ENCODE peak calls at places on chromosome 12, in six cellular contexts. O is sciatic nerve, M is NCI-H345, A is NCI-H1105, Z is cardiac septum, R is choroid plexus epithelial cell. V is an unnamed sample.

GRCh38 chr12:132217800-132218518 is 73.7 kb downstream of the NOC4L start:
- DNase-seq in O (no peak), M (no peak), A (no peak), Z (no peak), R (no peak), V (no peak)

GRCh38 chr12:123479442-123480180 is 21.7 kb downstream of the SNRNP35 start:
- DNase-seq in O (no peak), M (no peak), A (no peak), Z (no peak), R (no peak), V (no peak)

GRCh38 chr12:112381898-112382796 is at the start of gene HECTD4:
- DNase-seq in O (peak; percentile 99), M (peak; percentile 94), A (peak; percentile 94), Z (peak; percentile 97), R (peak; percentile 84), V (peak; percentile 91)

GRCh38 chr12:2345902-2346301 is 293.1 kb downstream of the CACNA1C start:
- DNase-seq in O (no peak), M (no peak), A (no peak), Z (no peak), R (no peak), V (no peak)

GRCh38 chr12:117686911-117687377 is 281.8 kb downstream of the KSR2 start:
- DNase-seq in O (peak; percentile 68), M (no peak), A (peak; percentile 30), Z (no peak), R (no peak), V (peak; percentile 31)

GRCh38 chr12:93982847-93983315 is 165.5 kb upstream of the PLXNC1 start:
- DNase-seq in O (no peak), M (peak; percentile 62), A (peak; percentile 47), Z (no peak), R (peak; percentile 75), V (peak; percentile 57)

GRCh38 chr12:93857279-93857894 is 180.2 kb downstream of the CRADD start:
- DNase-seq in O (no peak), M (no peak), A (no peak), Z (no peak), R (peak; percentile 58), V (peak; percentile 46)

GRCh38 chr12:110937104-110937641 is 16.8 kb upstream of the MYL2 start:
- DNase-seq in O (peak; percentile 70), M (peak; percentile 51), A (no peak), Z (no peak), R (peak; percentile 56), V (peak; percentile 54)

GRCh38 chr12:132700212-132700913 is 10.3 kb upstream of the PGAM5 start:
- DNase-seq in O (no peak), M (no peak), A (no peak), Z (no peak), R (peak; percentile 67), V (no peak)

GRCh38 chr12:52423661-52424503 is 10.3 kb downstream of the KRT75 start:
- DNase-seq in O (no peak), M (peak; percentile 50), A (no peak), Z (no peak), R (no peak), V (no peak)